ENCODE peak calls at places on chromosomes 3 and 15, in eight cellular contexts. One of them, this sample, is unnamed.
A peak's percentile ranks its signal among the peaks of the same experiment; 100 is the strongest.

GRCh38 chr3:180246688-180247195 is 210.0 kb upstream of the PEX5L start:
- DNase-seq in stomach: no peak
- DNase-seq in iris pigment epithelial cell: no peak
- DNase-seq in stimulated activated CD8-positive, alpha-beta memory T cell treated with anti-CD3 and anti-CD28 coated beads, Interleukin-4, amount 100 ng/mL, for 4 hours: no peak
- DNase-seq in cardiac fibroblast: no peak
- DNase-seq in stimulated activated CD4-positive, alpha-beta T cell treated with anti-CD3 and anti-CD28 coated beads, Interleukin-12 subunit alpha, Interleukin-12 subunit beta, amount 100 ng/mL, for 4 hours: no peak
- DNase-seq in iPS DF 19.7: no peak
- DNase-seq in GM12865: no peak
- DNase-seq in this sample: no peak

GRCh38 chr15:81155375-81156218 is 21.5 kb downstream of the CFAP161 start:
- DNase-seq in stomach: peak; percentile 36
- DNase-seq in iris pigment epithelial cell: peak; percentile 80
- DNase-seq in stimulated activated CD8-positive, alpha-beta memory T cell treated with anti-CD3 and anti-CD28 coated beads, Interleukin-4, amount 100 ng/mL, for 4 hours: no peak
- DNase-seq in cardiac fibroblast: peak; percentile 85
- DNase-seq in stimulated activated CD4-positive, alpha-beta T cell treated with anti-CD3 and anti-CD28 coated beads, Interleukin-12 subunit alpha, Interleukin-12 subunit beta, amount 100 ng/mL, for 4 hours: no peak
- DNase-seq in iPS DF 19.7: no peak
- DNase-seq in GM12865: peak; percentile 62
- DNase-seq in this sample: peak; percentile 71

GRCh38 chr3:125151437-125151806 is 61.1 kb downstream of the SLC12A8 start:
- DNase-seq in stomach: no peak
- DNase-seq in iris pigment epithelial cell: no peak
- DNase-seq in stimulated activated CD8-positive, alpha-beta memory T cell treated with anti-CD3 and anti-CD28 coated beads, Interleukin-4, amount 100 ng/mL, for 4 hours: no peak
- DNase-seq in cardiac fibroblast: no peak
- DNase-seq in stimulated activated CD4-positive, alpha-beta T cell treated with anti-CD3 and anti-CD28 coated beads, Interleukin-12 subunit alpha, Interleukin-12 subunit beta, amount 100 ng/mL, for 4 hours: no peak
- DNase-seq in iPS DF 19.7: no peak
- DNase-seq in GM12865: no peak
- DNase-seq in this sample: no peak

GRCh38 chr3:139481116-139481515 is 4.8 kb upstream of the RBP2 start:
- DNase-seq in stomach: no peak
- DNase-seq in iris pigment epithelial cell: no peak
- DNase-seq in stimulated activated CD8-positive, alpha-beta memory T cell treated with anti-CD3 and anti-CD28 coated beads, Interleukin-4, amount 100 ng/mL, for 4 hours: no peak
- DNase-seq in cardiac fibroblast: no peak
- DNase-seq in stimulated activated CD4-positive, alpha-beta T cell treated with anti-CD3 and anti-CD28 coated beads, Interleukin-12 subunit alpha, Interleukin-12 subunit beta, amount 100 ng/mL, for 4 hours: no peak
- DNase-seq in iPS DF 19.7: no peak
- DNase-seq in GM12865: no peak
- DNase-seq in this sample: no peak

GRCh38 chr15:43111354-43111753 is 5.5 kb upstream of the UBR1 start:
- DNase-seq in stomach: no peak
- DNase-seq in iris pigment epithelial cell: no peak
- DNase-seq in stimulated activated CD8-positive, alpha-beta memory T cell treated with anti-CD3 and anti-CD28 coated beads, Interleukin-4, amount 100 ng/mL, for 4 hours: no peak
- DNase-seq in cardiac fibroblast: no peak
- DNase-seq in stimulated activated CD4-positive, alpha-beta T cell treated with anti-CD3 and anti-CD28 coated beads, Interleukin-12 subunit alpha, Interleukin-12 subunit beta, amount 100 ng/mL, for 4 hours: no peak
- DNase-seq in iPS DF 19.7: no peak
- DNase-seq in GM12865: no peak
- DNase-seq in this sample: no peak

GRCh38 chr15:101372149-101372577 is 77.1 kb upstream of the SNRPA1 start:
- DNase-seq in stomach: no peak
- DNase-seq in iris pigment epithelial cell: peak; percentile 64
- DNase-seq in stimulated activated CD8-positive, alpha-beta memory T cell treated with anti-CD3 and anti-CD28 coated beads, Interleukin-4, amount 100 ng/mL, for 4 hours: no peak
- DNase-seq in cardiac fibroblast: peak; percentile 30
- DNase-seq in stimulated activated CD4-positive, alpha-beta T cell treated with anti-CD3 and anti-CD28 coated beads, Interleukin-12 subunit alpha, Interleukin-12 subunit beta, amount 100 ng/mL, for 4 hours: no peak
- DNase-seq in iPS DF 19.7: no peak
- DNase-seq in GM12865: no peak
- DNase-seq in this sample: no peak

GRCh38 chr3:61807865-61808276 is 246.5 kb downstream of the PTPRG start:
- DNase-seq in stomach: peak; percentile 30
- DNase-seq in iris pigment epithelial cell: peak; percentile 57
- DNase-seq in stimulated activated CD8-positive, alpha-beta memory T cell treated with anti-CD3 and anti-CD28 coated beads, Interleukin-4, amount 100 ng/mL, for 4 hours: no peak
- DNase-seq in cardiac fibroblast: peak; percentile 68
- DNase-seq in stimulated activated CD4-positive, alpha-beta T cell treated with anti-CD3 and anti-CD28 coated beads, Interleukin-12 subunit alpha, Interleukin-12 subunit beta, amount 100 ng/mL, for 4 hours: no peak
- DNase-seq in iPS DF 19.7: no peak
- DNase-seq in GM12865: no peak
- DNase-seq in this sample: no peak

GRCh38 chr3:133910422-133910821 is 14.7 kb upstream of the RAB6B start:
- DNase-seq in stomach: no peak
- DNase-seq in iris pigment epithelial cell: no peak
- DNase-seq in stimulated activated CD8-positive, alpha-beta memory T cell treated with anti-CD3 and anti-CD28 coated beads, Interleukin-4, amount 100 ng/mL, for 4 hours: no peak
- DNase-seq in cardiac fibroblast: no peak
- DNase-seq in stimulated activated CD4-positive, alpha-beta T cell treated with anti-CD3 and anti-CD28 coated beads, Interleukin-12 subunit alpha, Interleukin-12 subunit beta, amount 100 ng/mL, for 4 hours: no peak
- DNase-seq in iPS DF 19.7: no peak
- DNase-seq in GM12865: no peak
- DNase-seq in this sample: no peak

GRCh38 chr15:50257924-50258323 is 7.6 kb downstream of the HDC start:
- DNase-seq in stomach: no peak
- DNase-seq in iris pigment epithelial cell: peak; percentile 93
- DNase-seq in stimulated activated CD8-positive, alpha-beta memory T cell treated with anti-CD3 and anti-CD28 coated beads, Interleukin-4, amount 100 ng/mL, for 4 hours: no peak
- DNase-seq in cardiac fibroblast: peak; percentile 25
- DNase-seq in stimulated activated CD4-positive, alpha-beta T cell treated with anti-CD3 and anti-CD28 coated beads, Interleukin-12 subunit alpha, Interleukin-12 subunit beta, amount 100 ng/mL, for 4 hours: no peak
- DNase-seq in iPS DF 19.7: no peak
- DNase-seq in GM12865: no peak
- DNase-seq in this sample: no peak

GRCh38 chr3:96813820-96814580 is 394 bp upstream of the EPHA6 start:
- DNase-seq in stomach: peak; percentile 35
- DNase-seq in iris pigment epithelial cell: peak; percentile 49
- DNase-seq in stimulated activated CD8-positive, alpha-beta memory T cell treated with anti-CD3 and anti-CD28 coated beads, Interleukin-4, amount 100 ng/mL, for 4 hours: no peak
- DNase-seq in cardiac fibroblast: peak; percentile 45
- DNase-seq in stimulated activated CD4-positive, alpha-beta T cell treated with anti-CD3 and anti-CD28 coated beads, Interleukin-12 subunit alpha, Interleukin-12 subunit beta, amount 100 ng/mL, for 4 hours: no peak
- DNase-seq in iPS DF 19.7: peak; percentile 23
- DNase-seq in GM12865: peak; percentile 33
- DNase-seq in this sample: peak; percentile 44

GRCh38 chr3:59246719-59247401 is 197.0 kb upstream of the CFAP20DC start:
- DNase-seq in stomach: no peak
- DNase-seq in iris pigment epithelial cell: no peak
- DNase-seq in stimulated activated CD8-positive, alpha-beta memory T cell treated with anti-CD3 and anti-CD28 coated beads, Interleukin-4, amount 100 ng/mL, for 4 hours: no peak
- DNase-seq in cardiac fibroblast: no peak
- DNase-seq in stimulated activated CD4-positive, alpha-beta T cell treated with anti-CD3 and anti-CD28 coated beads, Interleukin-12 subunit alpha, Interleukin-12 subunit beta, amount 100 ng/mL, for 4 hours: no peak
- DNase-seq in iPS DF 19.7: no peak
- DNase-seq in GM12865: peak; percentile 69
- DNase-seq in this sample: no peak

GRCh38 chr3:40086890-40087884 is 222.3 kb upstream of the EIF1B start:
- DNase-seq in stomach: no peak
- DNase-seq in iris pigment epithelial cell: no peak
- DNase-seq in stimulated activated CD8-positive, alpha-beta memory T cell treated with anti-CD3 and anti-CD28 coated beads, Interleukin-4, amount 100 ng/mL, for 4 hours: no peak
- DNase-seq in cardiac fibroblast: no peak
- DNase-seq in stimulated activated CD4-positive, alpha-beta T cell treated with anti-CD3 and anti-CD28 coated beads, Interleukin-12 subunit alpha, Interleukin-12 subunit beta, amount 100 ng/mL, for 4 hours: no peak
- DNase-seq in iPS DF 19.7: no peak
- DNase-seq in GM12865: no peak
- DNase-seq in this sample: no peak

GRCh38 chr3:141796436-141797166 is 33.4 kb downstream of the GRK7 start:
- DNase-seq in stomach: no peak
- DNase-seq in iris pigment epithelial cell: peak; percentile 55
- DNase-seq in stimulated activated CD8-positive, alpha-beta memory T cell treated with anti-CD3 and anti-CD28 coated beads, Interleukin-4, amount 100 ng/mL, for 4 hours: peak; percentile 56
- DNase-seq in cardiac fibroblast: peak; percentile 16
- DNase-seq in stimulated activated CD4-positive, alpha-beta T cell treated with anti-CD3 and anti-CD28 coated beads, Interleukin-12 subunit alpha, Interleukin-12 subunit beta, amount 100 ng/mL, for 4 hours: peak; percentile 53
- DNase-seq in iPS DF 19.7: no peak
- DNase-seq in GM12865: peak; percentile 84
- DNase-seq in this sample: peak; percentile 42

GRCh38 chr3:55873523-55874254 is 386.6 kb upstream of the WNT5A start:
- DNase-seq in stomach: no peak
- DNase-seq in iris pigment epithelial cell: peak; percentile 80
- DNase-seq in stimulated activated CD8-positive, alpha-beta memory T cell treated with anti-CD3 and anti-CD28 coated beads, Interleukin-4, amount 100 ng/mL, for 4 hours: no peak
- DNase-seq in cardiac fibroblast: no peak
- DNase-seq in stimulated activated CD4-positive, alpha-beta T cell treated with anti-CD3 and anti-CD28 coated beads, Interleukin-12 subunit alpha, Interleukin-12 subunit beta, amount 100 ng/mL, for 4 hours: no peak
- DNase-seq in iPS DF 19.7: no peak
- DNase-seq in GM12865: no peak
- DNase-seq in this sample: no peak

GRCh38 chr3:158106773-158107461 is 697 bp upstream of the SHOX2 start:
- DNase-seq in stomach: no peak
- DNase-seq in iris pigment epithelial cell: no peak
- DNase-seq in stimulated activated CD8-positive, alpha-beta memory T cell treated with anti-CD3 and anti-CD28 coated beads, Interleukin-4, amount 100 ng/mL, for 4 hours: no peak
- DNase-seq in cardiac fibroblast: no peak
- DNase-seq in stimulated activated CD4-positive, alpha-beta T cell treated with anti-CD3 and anti-CD28 coated beads, Interleukin-12 subunit alpha, Interleukin-12 subunit beta, amount 100 ng/mL, for 4 hours: no peak
- DNase-seq in iPS DF 19.7: no peak
- DNase-seq in GM12865: no peak
- DNase-seq in this sample: peak; percentile 22

GRCh38 chr15:77030042-77030927 is 35.4 kb downstream of the PSTPIP1 start:
- DNase-seq in stomach: peak; percentile 19
- DNase-seq in iris pigment epithelial cell: no peak
- DNase-seq in stimulated activated CD8-positive, alpha-beta memory T cell treated with anti-CD3 and anti-CD28 coated beads, Interleukin-4, amount 100 ng/mL, for 4 hours: no peak
- DNase-seq in cardiac fibroblast: no peak
- DNase-seq in stimulated activated CD4-positive, alpha-beta T cell treated with anti-CD3 and anti-CD28 coated beads, Interleukin-12 subunit alpha, Interleukin-12 subunit beta, amount 100 ng/mL, for 4 hours: no peak
- DNase-seq in iPS DF 19.7: no peak
- DNase-seq in GM12865: no peak
- DNase-seq in this sample: no peak

GRCh38 chr15:63506537-63507035 is 2.2 kb downstream of the USP3 start:
- DNase-seq in stomach: no peak
- DNase-seq in iris pigment epithelial cell: peak; percentile 50
- DNase-seq in stimulated activated CD8-positive, alpha-beta memory T cell treated with anti-CD3 and anti-CD28 coated beads, Interleukin-4, amount 100 ng/mL, for 4 hours: no peak
- DNase-seq in cardiac fibroblast: no peak
- DNase-seq in stimulated activated CD4-positive, alpha-beta T cell treated with anti-CD3 and anti-CD28 coated beads, Interleukin-12 subunit alpha, Interleukin-12 subunit beta, amount 100 ng/mL, for 4 hours: no peak
- DNase-seq in iPS DF 19.7: no peak
- DNase-seq in GM12865: peak; percentile 46
- DNase-seq in this sample: peak; percentile 2

GRCh38 chr3:43838877-43839276 is 148.1 kb downstream of the ABHD5 start:
- DNase-seq in stomach: no peak
- DNase-seq in iris pigment epithelial cell: no peak
- DNase-seq in stimulated activated CD8-positive, alpha-beta memory T cell treated with anti-CD3 and anti-CD28 coated beads, Interleukin-4, amount 100 ng/mL, for 4 hours: no peak
- DNase-seq in cardiac fibroblast: no peak
- DNase-seq in stimulated activated CD4-positive, alpha-beta T cell treated with anti-CD3 and anti-CD28 coated beads, Interleukin-12 subunit alpha, Interleukin-12 subunit beta, amount 100 ng/mL, for 4 hours: no peak
- DNase-seq in iPS DF 19.7: peak; percentile 20
- DNase-seq in GM12865: no peak
- DNase-seq in this sample: peak; percentile 15

GRCh38 chr3:162892921-162893793 is 1396.5 kb downstream of the OTOL1 start:
- DNase-seq in stomach: no peak
- DNase-seq in iris pigment epithelial cell: no peak
- DNase-seq in stimulated activated CD8-positive, alpha-beta memory T cell treated with anti-CD3 and anti-CD28 coated beads, Interleukin-4, amount 100 ng/mL, for 4 hours: no peak
- DNase-seq in cardiac fibroblast: no peak
- DNase-seq in stimulated activated CD4-positive, alpha-beta T cell treated with anti-CD3 and anti-CD28 coated beads, Interleukin-12 subunit alpha, Interleukin-12 subunit beta, amount 100 ng/mL, for 4 hours: no peak
- DNase-seq in iPS DF 19.7: no peak
- DNase-seq in GM12865: no peak
- DNase-seq in this sample: no peak

GRCh38 chr3:19866751-19867347 is 67.2 kb downstream of the EFHB start:
- DNase-seq in stomach: peak; percentile 37
- DNase-seq in iris pigment epithelial cell: peak; percentile 58
- DNase-seq in stimulated activated CD8-positive, alpha-beta memory T cell treated with anti-CD3 and anti-CD28 coated beads, Interleukin-4, amount 100 ng/mL, for 4 hours: peak; percentile 2
- DNase-seq in cardiac fibroblast: peak; percentile 76
- DNase-seq in stimulated activated CD4-positive, alpha-beta T cell treated with anti-CD3 and anti-CD28 coated beads, Interleukin-12 subunit alpha, Interleukin-12 subunit beta, amount 100 ng/mL, for 4 hours: peak; percentile 4
- DNase-seq in iPS DF 19.7: peak; percentile 15
- DNase-seq in GM12865: peak; percentile 64
- DNase-seq in this sample: peak; percentile 49

GRCh38 chr15:71812966-71813722 is 2.8 kb downstream of the NR2E3 start:
- DNase-seq in stomach: no peak
- DNase-seq in iris pigment epithelial cell: no peak
- DNase-seq in stimulated activated CD8-positive, alpha-beta memory T cell treated with anti-CD3 and anti-CD28 coated beads, Interleukin-4, amount 100 ng/mL, for 4 hours: no peak
- DNase-seq in cardiac fibroblast: no peak
- DNase-seq in stimulated activated CD4-positive, alpha-beta T cell treated with anti-CD3 and anti-CD28 coated beads, Interleukin-12 subunit alpha, Interleukin-12 subunit beta, amount 100 ng/mL, for 4 hours: no peak
- DNase-seq in iPS DF 19.7: no peak
- DNase-seq in GM12865: no peak
- DNase-seq in this sample: no peak

GRCh38 chr3:105866656-105867653 is 1.9 kb downstream of the CBLB start:
- DNase-seq in stomach: no peak
- DNase-seq in iris pigment epithelial cell: peak; percentile 65
- DNase-seq in stimulated activated CD8-positive, alpha-beta memory T cell treated with anti-CD3 and anti-CD28 coated beads, Interleukin-4, amount 100 ng/mL, for 4 hours: no peak
- DNase-seq in cardiac fibroblast: peak; percentile 71
- DNase-seq in stimulated activated CD4-positive, alpha-beta T cell treated with anti-CD3 and anti-CD28 coated beads, Interleukin-12 subunit alpha, Interleukin-12 subunit beta, amount 100 ng/mL, for 4 hours: no peak
- DNase-seq in iPS DF 19.7: no peak
- DNase-seq in GM12865: peak; percentile 88
- DNase-seq in this sample: no peak

GRCh38 chr3:133856316-133856715 is 39.4 kb downstream of the RAB6B start:
- DNase-seq in stomach: no peak
- DNase-seq in iris pigment epithelial cell: peak; percentile 8
- DNase-seq in stimulated activated CD8-positive, alpha-beta memory T cell treated with anti-CD3 and anti-CD28 coated beads, Interleukin-4, amount 100 ng/mL, for 4 hours: no peak
- DNase-seq in cardiac fibroblast: peak; percentile 11
- DNase-seq in stimulated activated CD4-positive, alpha-beta T cell treated with anti-CD3 and anti-CD28 coated beads, Interleukin-12 subunit alpha, Interleukin-12 subunit beta, amount 100 ng/mL, for 4 hours: no peak
- DNase-seq in iPS DF 19.7: no peak
- DNase-seq in GM12865: no peak
- DNase-seq in this sample: no peak

GRCh38 chr3:186417791-186418190 is 55.8 kb upstream of the DGKG start:
- DNase-seq in stomach: no peak
- DNase-seq in iris pigment epithelial cell: peak; percentile 88
- DNase-seq in stimulated activated CD8-positive, alpha-beta memory T cell treated with anti-CD3 and anti-CD28 coated beads, Interleukin-4, amount 100 ng/mL, for 4 hours: no peak
- DNase-seq in cardiac fibroblast: peak; percentile 54
- DNase-seq in stimulated activated CD4-positive, alpha-beta T cell treated with anti-CD3 and anti-CD28 coated beads, Interleukin-12 subunit alpha, Interleukin-12 subunit beta, amount 100 ng/mL, for 4 hours: no peak
- DNase-seq in iPS DF 19.7: no peak
- DNase-seq in GM12865: no peak
- DNase-seq in this sample: no peak

GRCh38 chr3:156471431-156471830 is 83.5 kb downstream of the SSR3 start:
- DNase-seq in stomach: no peak
- DNase-seq in iris pigment epithelial cell: no peak
- DNase-seq in stimulated activated CD8-positive, alpha-beta memory T cell treated with anti-CD3 and anti-CD28 coated beads, Interleukin-4, amount 100 ng/mL, for 4 hours: no peak
- DNase-seq in cardiac fibroblast: peak; percentile 46
- DNase-seq in stimulated activated CD4-positive, alpha-beta T cell treated with anti-CD3 and anti-CD28 coated beads, Interleukin-12 subunit alpha, Interleukin-12 subunit beta, amount 100 ng/mL, for 4 hours: no peak
- DNase-seq in iPS DF 19.7: no peak
- DNase-seq in GM12865: no peak
- DNase-seq in this sample: peak; percentile 30

GRCh38 chr15:63019539-63020109 is 22.9 kb upstream of the TPM1 start:
- DNase-seq in stomach: peak; percentile 69
- DNase-seq in iris pigment epithelial cell: peak; percentile 89
- DNase-seq in stimulated activated CD8-positive, alpha-beta memory T cell treated with anti-CD3 and anti-CD28 coated beads, Interleukin-4, amount 100 ng/mL, for 4 hours: no peak
- DNase-seq in cardiac fibroblast: peak; percentile 78
- DNase-seq in stimulated activated CD4-positive, alpha-beta T cell treated with anti-CD3 and anti-CD28 coated beads, Interleukin-12 subunit alpha, Interleukin-12 subunit beta, amount 100 ng/mL, for 4 hours: no peak
- DNase-seq in iPS DF 19.7: no peak
- DNase-seq in GM12865: no peak
- DNase-seq in this sample: peak; percentile 68

GRCh38 chr3:17494117-17494809 is 248.2 kb downstream of the TBC1D5 start:
- DNase-seq in stomach: no peak
- DNase-seq in iris pigment epithelial cell: no peak
- DNase-seq in stimulated activated CD8-positive, alpha-beta memory T cell treated with anti-CD3 and anti-CD28 coated beads, Interleukin-4, amount 100 ng/mL, for 4 hours: no peak
- DNase-seq in cardiac fibroblast: peak; percentile 25
- DNase-seq in stimulated activated CD4-positive, alpha-beta T cell treated with anti-CD3 and anti-CD28 coated beads, Interleukin-12 subunit alpha, Interleukin-12 subunit beta, amount 100 ng/mL, for 4 hours: no peak
- DNase-seq in iPS DF 19.7: no peak
- DNase-seq in GM12865: no peak
- DNase-seq in this sample: no peak